ENCODE peak calls at places on chromosomes 6 and 20, in ten cellular contexts. S, T, J, A, I, U, P, G, V and D are unnamed samples.

GRCh38 chr6:148440877-148441453 is 98.3 kb downstream of the SASH1 start:
- DNase-seq in S (no peak), T (peak), J (peak), A (no peak), I (peak), U (no peak), P (peak), G (no peak), V (no peak), D (no peak)

GRCh38 chr6:87706187-87706966 is 4.3 kb upstream of the AKIRIN2 start:
- DNase-seq in S (no peak), T (no peak), J (no peak), A (no peak), I (no peak), U (no peak), P (peak), G (no peak), V (no peak), D (no peak)

GRCh38 chr6:105892577-105893262 is 193.4 kb upstream of the PRDM1 start:
- DNase-seq in S (no peak), T (no peak), J (no peak), A (no peak), I (no peak), U (peak), P (no peak), G (no peak), V (peak), D (no peak)

GRCh38 chr20:29741594-29741893 is 1515.9 kb upstream of the DEFB115 start:
- DNase-seq in S (no peak), T (no peak), J (no peak), A (no peak), I (no peak), U (no peak), P (no peak), G (no peak), V (no peak), D (no peak)

GRCh38 chr20:39038047-39038446 is 75.9 kb downstream of the DHX35 start:
- DNase-seq in S (no peak), T (no peak), J (no peak), A (no peak), I (no peak), U (no peak), P (no peak), G (no peak), V (no peak), D (no peak)

GRCh38 chr6:170417881-170418280 is 111.3 kb downstream of the FAM120B start:
- DNase-seq in S (no peak), T (no peak), J (no peak), A (no peak), I (no peak), U (no peak), P (no peak), G (no peak), V (no peak), D (no peak)

GRCh38 chr6:22980446-22980845 is 411.1 kb downstream of the HDGFL1 start:
- DNase-seq in S (no peak), T (no peak), J (no peak), A (no peak), I (peak), U (no peak), P (no peak), G (no peak), V (no peak), D (no peak)

GRCh38 chr20:5197847-5198650 is 71.2 kb downstream of the CDS2 start:
- DNase-seq in S (no peak), T (no peak), J (no peak), A (no peak), I (no peak), U (no peak), P (no peak), G (no peak), V (no peak), D (no peak)

GRCh38 chr6:26454641-26455040 is 3.1 kb upstream of the BTN2A1 start:
- DNase-seq in S (no peak), T (no peak), J (no peak), A (no peak), I (no peak), U (no peak), P (no peak), G (no peak), V (no peak), D (no peak)

GRCh38 chr6:165047952-165048351 is 261.5 kb downstream of the C6orf118 start:
- DNase-seq in S (no peak), T (no peak), J (no peak), A (no peak), I (no peak), U (no peak), P (no peak), G (no peak), V (no peak), D (no peak)

GRCh38 chr6:125791820-125792165 is 1.0 kb downstream of the NCOA7 start:
- DNase-seq in S (no peak), T (no peak), J (no peak), A (no peak), I (no peak), U (no peak), P (no peak), G (no peak), V (no peak), D (no peak)

GRCh38 chr6:130314271-130314670 is 51.5 kb upstream of the TMEM200A start:
- DNase-seq in S (no peak), T (no peak), J (no peak), A (no peak), I (no peak), U (no peak), P (no peak), G (no peak), V (no peak), D (no peak)

GRCh38 chr6:143187173-143187908 is 126.7 kb downstream of the AIG1 start:
- DNase-seq in S (no peak), T (no peak), J (no peak), A (no peak), I (peak), U (no peak), P (peak), G (no peak), V (no peak), D (no peak)

GRCh38 chr6:71351190-71351589 is 62.6 kb downstream of the OGFRL1 start:
- DNase-seq in S (no peak), T (no peak), J (no peak), A (no peak), I (no peak), U (no peak), P (no peak), G (no peak), V (no peak), D (no peak)

GRCh38 chr20:58420798-58421496 is 31.9 kb downstream of the VAPB start:
- DNase-seq in S (no peak), T (no peak), J (no peak), A (no peak), I (peak), U (no peak), P (peak), G (no peak), V (no peak), D (no peak)

GRCh38 chr6:154732538-154732823 is 735 bp upstream of the SCAF8 start:
- DNase-seq in S (no peak), T (no peak), J (no peak), A (no peak), I (no peak), U (no peak), P (no peak), G (no peak), V (no peak), D (no peak)

GRCh38 chr20:45223136-45223535 is 2.0 kb downstream of the SEMG2 start:
- DNase-seq in S (no peak), T (no peak), J (no peak), A (no peak), I (no peak), U (no peak), P (no peak), G (no peak), V (no peak), D (no peak)

GRCh38 chr6:89154131-89154530 is 8.3 kb downstream of the PM20D2 start:
- DNase-seq in S (no peak), T (no peak), J (no peak), A (no peak), I (no peak), U (no peak), P (no peak), G (no peak), V (no peak), D (no peak)

GRCh38 chr20:62265365-62265764 is 27.0 kb downstream of the OSBPL2 start:
- DNase-seq in S (no peak), T (no peak), J (no peak), A (no peak), I (no peak), U (no peak), P (no peak), G (no peak), V (no peak), D (no peak)

GRCh38 chr6:131917318-131917717 is 33.9 kb downstream of the CCN2 start:
- DNase-seq in S (no peak), T (no peak), J (no peak), A (no peak), I (no peak), U (no peak), P (no peak), G (no peak), V (no peak), D (no peak)

GRCh38 chr6:43076093-43076927 is at the start of gene PTK7:
- DNase-seq in S (peak), T (peak), J (peak), A (no peak), I (peak), U (no peak), P (peak), G (no peak), V (no peak), D (peak)

GRCh38 chr6:111586554-111586953 is 19.1 kb downstream of the TRAF3IP2 start:
- DNase-seq in S (no peak), T (no peak), J (no peak), A (peak), I (no peak), U (no peak), P (no peak), G (no peak), V (no peak), D (no peak)

GRCh38 chr6:40965046-40965445 is 74.0 kb downstream of the UNC5CL start:
- DNase-seq in S (no peak), T (no peak), J (no peak), A (no peak), I (peak), U (no peak), P (no peak), G (no peak), V (no peak), D (no peak)

GRCh38 chr20:32979201-32979998 is 24.8 kb downstream of the SUN5 start:
- DNase-seq in S (no peak), T (no peak), J (no peak), A (no peak), I (no peak), U (no peak), P (no peak), G (no peak), V (no peak), D (no peak)

GRCh38 chr6:151263035-151263434 is 23.3 kb downstream of the AKAP12 start:
- DNase-seq in S (no peak), T (no peak), J (no peak), A (no peak), I (no peak), U (no peak), P (no peak), G (no peak), V (no peak), D (no peak)

GRCh38 chr6:106972500-106972899 is 2.0 kb downstream of the CD24 start:
- DNase-seq in S (peak), T (no peak), J (no peak), A (no peak), I (no peak), U (no peak), P (no peak), G (no peak), V (no peak), D (peak)

GRCh38 chr6:104955927-104956662 is 812 bp upstream of the LIN28B start:
- DNase-seq in S (peak), T (no peak), J (no peak), A (no peak), I (no peak), U (no peak), P (no peak), G (no peak), V (no peak), D (peak)

GRCh38 chr6:128807577-128807976 is 75.4 kb upstream of the LAMA2 start:
- DNase-seq in S (no peak), T (no peak), J (no peak), A (peak), I (no peak), U (no peak), P (peak), G (no peak), V (no peak), D (peak)

GRCh38 chr6:121520337-121521163 is 85.1 kb downstream of the GJA1 start:
- DNase-seq in S (no peak), T (no peak), J (no peak), A (no peak), I (peak), U (no peak), P (peak), G (no peak), V (no peak), D (no peak)

GRCh38 chr6:169956580-169956979 is 205.2 kb downstream of the ERMARD start:
- DNase-seq in S (no peak), T (no peak), J (no peak), A (no peak), I (no peak), U (no peak), P (no peak), G (no peak), V (no peak), D (no peak)

GRCh38 chr20:48180637-48181036 is 395.4 kb upstream of the SULF2 start:
- DNase-seq in S (no peak), T (no peak), J (no peak), A (no peak), I (no peak), U (no peak), P (no peak), G (no peak), V (no peak), D (no peak)

GRCh38 chr20:52746190-52746589 is 226.0 kb upstream of the TSHZ2 start:
- DNase-seq in S (no peak), T (no peak), J (no peak), A (no peak), I (no peak), U (no peak), P (peak), G (no peak), V (no peak), D (no peak)

GRCh38 chr20:8242066-8242465 is 110.0 kb downstream of the PLCB1 start:
- DNase-seq in S (no peak), T (no peak), J (no peak), A (no peak), I (no peak), U (no peak), P (no peak), G (no peak), V (no peak), D (no peak)

GRCh38 chr20:59402697-59403096 is 102.3 kb downstream of the EDN3 start:
- DNase-seq in S (no peak), T (no peak), J (no peak), A (no peak), I (peak), U (no peak), P (no peak), G (no peak), V (no peak), D (no peak)

GRCh38 chr6:149235130-149235561 is 82.4 kb upstream of the TAB2 start:
- DNase-seq in S (no peak), T (no peak), J (no peak), A (no peak), I (peak), U (peak), P (peak), G (no peak), V (no peak), D (no peak)